ENCODE peak calls at places on chromosomes 13 and 19, in seven cellular contexts. One of them, this sample, is unnamed. For H3K27me3, the result is how much of the 10 kb centered on the place peaks cover.

GRCh38 chr13:50511877-50512332 is 331.6 kb downstream of the DLEU7 start:
- DNase-seq in mesenchymal stem cell: no peak
- DNase-seq in HCT116: no peak
- DNase-seq in trophoblast cell: no peak
- DNase-seq in neuronal stem cell: no peak
- DNase-seq in PC-3: no peak
- DNase-seq in H9: no peak
- DNase-seq in this sample: no peak

GRCh38 chr19:8113017-8113416 is 36.4 kb downstream of the FBN3 start:
- DNase-seq in mesenchymal stem cell: no peak
- DNase-seq in HCT116: no peak
- DNase-seq in trophoblast cell: peak
- DNase-seq in neuronal stem cell: no peak
- DNase-seq in PC-3: peak
- DNase-seq in H9: no peak
- DNase-seq in this sample: no peak

GRCh38 chr19:1261512-1261862 is 7.6 kb upstream of the CIRBP start:
- DNase-seq in mesenchymal stem cell: peak
- DNase-seq in HCT116: no peak
- DNase-seq in trophoblast cell: no peak
- DNase-seq in neuronal stem cell: no peak
- DNase-seq in PC-3: no peak
- DNase-seq in H9: no peak
- DNase-seq in this sample: no peak

GRCh38 chr19:8148410-8149231 is 771 bp downstream of the FBN3 start:
- DNase-seq in mesenchymal stem cell: no peak
- DNase-seq in HCT116: peak
- DNase-seq in trophoblast cell: peak
- DNase-seq in neuronal stem cell: peak
- DNase-seq in PC-3: peak
- DNase-seq in H9: peak
- DNase-seq in this sample: no peak

GRCh38 chr19:9917322-9917721 is 19.0 kb downstream of the OLFM2 start:
- DNase-seq in mesenchymal stem cell: peak
- DNase-seq in HCT116: peak
- DNase-seq in trophoblast cell: peak
- DNase-seq in neuronal stem cell: no peak
- DNase-seq in PC-3: peak
- DNase-seq in H9: peak
- DNase-seq in this sample: no peak

GRCh38 chr19:5935473-5936307 is 21.6 kb downstream of the CAPS start:
- DNase-seq in mesenchymal stem cell: no peak
- DNase-seq in HCT116: no peak
- DNase-seq in trophoblast cell: no peak
- DNase-seq in neuronal stem cell: no peak
- DNase-seq in PC-3: no peak
- DNase-seq in H9: no peak
- DNase-seq in this sample: no peak

GRCh38 chr13:112781881-112782361 is 92.1 kb downstream of the ATP11A start:
- DNase-seq in mesenchymal stem cell: no peak
- DNase-seq in HCT116: no peak
- DNase-seq in trophoblast cell: no peak
- DNase-seq in neuronal stem cell: no peak
- DNase-seq in PC-3: no peak
- DNase-seq in H9: no peak
- DNase-seq in this sample: peak

GRCh38 chr19:55495646-55496349 is 7.6 kb downstream of the SSC5D start:
- DNase-seq in mesenchymal stem cell: no peak
- DNase-seq in HCT116: no peak
- DNase-seq in trophoblast cell: peak
- DNase-seq in neuronal stem cell: no peak
- DNase-seq in PC-3: peak
- DNase-seq in H9: peak
- DNase-seq in this sample: no peak

GRCh38 chr19:38264486-38265212 is at the start of gene SPINT2:
- DNase-seq in mesenchymal stem cell: no peak
- DNase-seq in HCT116: peak
- DNase-seq in trophoblast cell: peak
- DNase-seq in neuronal stem cell: peak
- DNase-seq in PC-3: no peak
- DNase-seq in H9: peak
- DNase-seq in this sample: no peak

GRCh38 chr13:39767791-39768564 is 112.5 kb downstream of the COG6 start:
- DNase-seq in mesenchymal stem cell: no peak
- DNase-seq in HCT116: no peak
- DNase-seq in trophoblast cell: no peak
- DNase-seq in neuronal stem cell: no peak
- DNase-seq in PC-3: no peak
- DNase-seq in H9: no peak
- DNase-seq in this sample: no peak

GRCh38 chr13:40402931-40403412 is 263.5 kb downstream of the FOXO1 start:
- DNase-seq in mesenchymal stem cell: peak
- DNase-seq in HCT116: no peak
- DNase-seq in trophoblast cell: peak
- DNase-seq in neuronal stem cell: no peak
- DNase-seq in PC-3: peak
- DNase-seq in H9: no peak
- DNase-seq in this sample: peak

GRCh38 chr13:44921931-44922758 is 67.1 kb downstream of the NUFIP1 start:
- DNase-seq in mesenchymal stem cell: peak
- DNase-seq in HCT116: peak
- DNase-seq in trophoblast cell: no peak
- DNase-seq in neuronal stem cell: no peak
- DNase-seq in PC-3: peak
- DNase-seq in H9: no peak
- DNase-seq in this sample: peak

GRCh38 chr19:45376045-45376724 is 5.8 kb upstream of the ERCC2 start:
- DNase-seq in mesenchymal stem cell: peak
- DNase-seq in HCT116: peak
- DNase-seq in trophoblast cell: peak
- DNase-seq in neuronal stem cell: peak
- DNase-seq in PC-3: peak
- DNase-seq in H9: peak
- DNase-seq in this sample: peak

GRCh38 chr13:74593688-74594087 is 459.5 kb upstream of the KLF12 start:
- DNase-seq in mesenchymal stem cell: no peak
- DNase-seq in HCT116: no peak
- DNase-seq in trophoblast cell: no peak
- DNase-seq in neuronal stem cell: no peak
- DNase-seq in PC-3: no peak
- DNase-seq in H9: no peak
- DNase-seq in this sample: no peak

GRCh38 chr19:1050989-1051788 is 11.3 kb downstream of the ABCA7 start:
- DNase-seq in mesenchymal stem cell: no peak
- DNase-seq in HCT116: no peak
- DNase-seq in trophoblast cell: no peak
- DNase-seq in neuronal stem cell: no peak
- DNase-seq in PC-3: no peak
- DNase-seq in H9: no peak
- DNase-seq in this sample: no peak

GRCh38 chr13:28719227-28719562 is 425 bp upstream of the SLC46A3 start:
- DNase-seq in mesenchymal stem cell: no peak
- DNase-seq in HCT116: no peak
- DNase-seq in trophoblast cell: no peak
- DNase-seq in neuronal stem cell: no peak
- DNase-seq in PC-3: no peak
- DNase-seq in H9: no peak
- DNase-seq in this sample: no peak

GRCh38 chr13:29953542-29953941 is 103.1 kb upstream of the UBL3 start:
- DNase-seq in mesenchymal stem cell: no peak
- DNase-seq in HCT116: no peak
- DNase-seq in trophoblast cell: no peak
- DNase-seq in neuronal stem cell: no peak
- DNase-seq in PC-3: no peak
- DNase-seq in H9: no peak
- DNase-seq in this sample: no peak

GRCh38 chr19:45423033-45423588 is 606 bp downstream of the ERCC1 start:
- DNase-seq in mesenchymal stem cell: no peak
- DNase-seq in HCT116: no peak
- DNase-seq in trophoblast cell: no peak
- DNase-seq in neuronal stem cell: no peak
- DNase-seq in PC-3: no peak
- DNase-seq in H9: no peak
- DNase-seq in this sample: no peak

GRCh38 chr19:40312533-40312932 is 27.4 kb upstream of the AKT2 start:
- DNase-seq in mesenchymal stem cell: no peak
- DNase-seq in HCT116: no peak
- DNase-seq in trophoblast cell: no peak
- DNase-seq in neuronal stem cell: no peak
- DNase-seq in PC-3: no peak
- DNase-seq in H9: peak
- DNase-seq in this sample: no peak

GRCh38 chr13:100069278-100069677 is 19.6 kb upstream of the PCCA start:
- DNase-seq in mesenchymal stem cell: no peak
- DNase-seq in HCT116: no peak
- DNase-seq in trophoblast cell: peak
- DNase-seq in neuronal stem cell: no peak
- DNase-seq in PC-3: no peak
- DNase-seq in H9: no peak
- DNase-seq in this sample: no peak

GRCh38 chr13:99313473-99313872 is 6.3 kb upstream of the GPR183 start:
- DNase-seq in mesenchymal stem cell: no peak
- DNase-seq in HCT116: no peak
- DNase-seq in trophoblast cell: no peak
- DNase-seq in neuronal stem cell: peak
- DNase-seq in PC-3: no peak
- DNase-seq in H9: no peak
- DNase-seq in this sample: no peak

GRCh38 chr19:10112037-10112751 is 701 bp downstream of the P2RY11 start:
- DNase-seq in mesenchymal stem cell: peak
- DNase-seq in HCT116: no peak
- DNase-seq in trophoblast cell: peak
- DNase-seq in neuronal stem cell: no peak
- DNase-seq in PC-3: peak
- DNase-seq in H9: no peak
- DNase-seq in this sample: no peak

GRCh38 chr13:80516818-80517348 is 176.0 kb upstream of the SPRY2 start:
- DNase-seq in mesenchymal stem cell: no peak
- DNase-seq in HCT116: no peak
- DNase-seq in trophoblast cell: no peak
- DNase-seq in neuronal stem cell: no peak
- DNase-seq in PC-3: no peak
- DNase-seq in H9: no peak
- DNase-seq in this sample: no peak
- H2AFZ ChIP-seq in mesenchymal stem cell: no peak
- H2AFZ ChIP-seq in HCT116: no peak
- H2AFZ ChIP-seq in trophoblast cell: no peak
- H2AFZ ChIP-seq in neuronal stem cell: no peak
- H2AFZ ChIP-seq in PC-3: no peak
- H2AFZ ChIP-seq in H9: no peak
- H2AFZ ChIP-seq in this sample: no peak

DNA sequence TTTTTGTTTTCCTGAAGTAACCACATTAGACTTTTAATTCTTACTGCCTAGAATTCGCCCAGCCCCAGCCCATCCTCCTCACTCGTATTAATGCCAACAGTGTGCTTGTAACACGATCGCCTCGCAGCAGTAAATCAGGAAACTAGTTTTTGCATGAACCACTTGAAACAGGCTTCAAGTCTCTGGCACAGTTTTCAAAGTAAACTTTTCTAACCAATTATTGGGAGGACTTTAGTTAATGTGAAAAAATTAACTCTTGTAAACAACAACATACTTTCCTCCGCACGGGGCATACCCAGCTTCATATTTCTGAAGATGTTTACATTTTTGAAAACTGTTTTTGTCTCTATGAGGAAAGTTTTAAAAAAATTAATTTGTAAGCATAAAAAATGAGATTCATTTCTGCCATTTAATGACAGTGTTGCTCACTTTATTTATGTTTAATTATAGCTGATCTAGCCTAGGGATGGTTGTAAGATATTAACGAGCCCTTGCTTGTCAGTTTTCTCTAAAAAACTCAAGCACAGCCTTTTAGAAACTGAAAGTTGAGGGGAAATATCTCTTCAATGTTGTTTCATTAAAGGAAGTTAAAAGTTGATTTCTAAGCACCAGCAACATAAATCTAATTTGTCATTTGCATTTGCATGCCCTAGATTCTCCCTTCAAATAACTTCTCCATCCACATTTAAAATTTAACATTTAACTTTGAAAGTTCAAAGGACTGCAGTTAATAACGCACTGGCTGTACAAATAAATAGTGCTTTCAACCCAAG is 39.4 kb downstream of the TNFRSF19 start:
- DNase-seq in mesenchymal stem cell: peak
- DNase-seq in HCT116: no peak
- DNase-seq in trophoblast cell: no peak
- DNase-seq in neuronal stem cell: no peak
- DNase-seq in PC-3: peak
- DNase-seq in H9: no peak
- DNase-seq in this sample: peak
- H3K9ac ChIP-seq in mesenchymal stem cell: peak
- H3K9ac ChIP-seq in HCT116: no peak
- H3K9ac ChIP-seq in trophoblast cell: no peak
- H3K9ac ChIP-seq in neuronal stem cell: no peak
- H3K9ac ChIP-seq in PC-3: no peak
- H3K9ac ChIP-seq in H9: no peak
- H3K9ac ChIP-seq in this sample: peak

GRCh38 chr19:44164673-44165512 is at the start of gene ZNF226:
- DNase-seq in mesenchymal stem cell: peak
- DNase-seq in HCT116: peak
- DNase-seq in trophoblast cell: peak
- DNase-seq in neuronal stem cell: peak
- DNase-seq in PC-3: peak
- DNase-seq in H9: peak
- DNase-seq in this sample: peak

GRCh38 chr19:44164327-44164672 is 600 bp upstream of the ZNF226 start:
- DNase-seq in mesenchymal stem cell: no peak
- DNase-seq in HCT116: no peak
- DNase-seq in trophoblast cell: no peak
- DNase-seq in neuronal stem cell: no peak
- DNase-seq in PC-3: no peak
- DNase-seq in H9: no peak
- DNase-seq in this sample: no peak

GRCh38 chr19:44163789-44164188 is 1.1 kb upstream of the ZNF226 start:
- DNase-seq in mesenchymal stem cell: no peak
- DNase-seq in HCT116: no peak
- DNase-seq in trophoblast cell: no peak
- DNase-seq in neuronal stem cell: no peak
- DNase-seq in PC-3: no peak
- DNase-seq in H9: no peak
- DNase-seq in this sample: no peak
- H3K27me3 ChIP-seq in mesenchymal stem cell: under half
- H3K27me3 ChIP-seq in HCT116: under half
- H3K27me3 ChIP-seq in trophoblast cell: under half
- H3K27me3 ChIP-seq in neuronal stem cell: under half
- H3K27me3 ChIP-seq in PC-3: under half
- H3K27me3 ChIP-seq in H9: under half
- H3K27me3 ChIP-seq in this sample: under half

DNA sequence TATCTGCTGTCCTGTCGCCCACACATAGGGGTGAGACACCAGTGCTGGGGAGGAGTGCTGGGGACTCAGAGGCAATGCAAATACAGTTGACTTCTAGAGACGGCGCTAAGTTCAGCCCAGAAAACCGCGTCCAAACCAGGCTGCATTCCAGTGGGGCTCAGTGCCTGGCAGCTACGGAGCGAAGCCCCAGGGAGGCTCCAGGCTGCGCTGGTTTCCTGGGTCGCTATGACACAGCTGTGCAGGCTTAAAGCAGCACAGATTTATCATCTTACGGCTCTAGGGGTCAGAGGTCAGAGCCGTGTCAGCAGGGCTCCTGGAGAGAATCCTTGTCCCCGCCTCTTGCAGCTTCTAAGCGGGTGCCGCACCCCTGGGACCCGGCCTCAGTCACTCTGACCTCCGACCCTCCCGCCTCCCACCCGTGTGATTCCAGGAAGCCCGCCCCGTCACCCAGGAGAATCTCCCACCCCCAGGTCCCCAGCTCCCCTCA is 61.6 kb downstream of the ANKRD10 start:
- DNase-seq in mesenchymal stem cell: no peak
- DNase-seq in HCT116: no peak
- DNase-seq in trophoblast cell: peak
- DNase-seq in neuronal stem cell: no peak
- DNase-seq in PC-3: no peak
- DNase-seq in H9: no peak
- DNase-seq in this sample: no peak
- H2AFZ ChIP-seq in mesenchymal stem cell: no peak
- H2AFZ ChIP-seq in HCT116: no peak
- H2AFZ ChIP-seq in trophoblast cell: no peak
- H2AFZ ChIP-seq in neuronal stem cell: peak
- H2AFZ ChIP-seq in PC-3: no peak
- H2AFZ ChIP-seq in H9: no peak
- H2AFZ ChIP-seq in this sample: peak